ENCODE peak calls at places on chromosomes 7 and 10, in five cellular contexts. T is iPS DF 6.9, O is NB4, N is substantia nigra, P is H1. F is an unnamed sample.

GRCh38 chr10:8979976-8980375 is 925.5 kb downstream of the GATA3 start:
- DNase-seq in P (no peak), N (no peak), O (no peak), T (no peak), F (no peak)

GRCh38 chr10:14904316-14904732 is 25.7 kb downstream of the SUV39H2 start:
- DNase-seq in O (peak; percentile 42), T (no peak), N (no peak), P (no peak), F (peak; percentile 51)

GRCh38 chr7:129376778-129377700 is 57.2 kb upstream of the STRIP2 start:
- DNase-seq in T (no peak), P (no peak), O (peak; percentile 95), N (no peak), F (peak; percentile 59)

GRCh38 chr10:113958631-113959382 is 84.9 kb upstream of the ADRB1 start:
- DNase-seq in N (no peak), T (no peak), P (no peak), O (peak; percentile 77), F (peak; percentile 89)

GRCh38 chr10:6141296-6142151 is 52.7 kb downstream of the RBM17 start:
- DNase-seq in T (no peak), P (no peak), O (peak; percentile 55), N (no peak), F (peak; percentile 79)

GRCh38 chr10:122307669-122308486 is 36.8 kb downstream of the BTBD16 start:
- DNase-seq in T (no peak), O (no peak), P (no peak), N (no peak), F (peak; percentile 97)

GRCh38 chr10:21497177-21497807 is 28.2 kb downstream of the SKIDA1 start:
- DNase-seq in N (peak; percentile 53), T (no peak), O (peak; percentile 65), P (no peak), F (peak; percentile 93)

GRCh38 chr10:116836087-116836486 is 13.2 kb upstream of the ENO4 start:
- DNase-seq in O (no peak), P (peak; percentile 68), N (no peak), T (no peak), F (no peak)

GRCh38 chr7:47734287-47734948 is 152.5 kb upstream of the TNS3 start:
- DNase-seq in N (no peak), T (no peak), O (no peak), P (no peak), F (no peak)

GRCh38 chr10:60130130-60130579 is 223.8 kb upstream of the CCDC6 start:
- DNase-seq in O (peak; percentile 5), P (no peak), N (no peak), T (no peak), F (no peak)

F was measured in RPMI7951.